ENCODE peak calls at places on chromosomes 4 and X, in four cellular contexts. E is gastrocnemius medialis, P is K562, S is PC-3. B is an unnamed sample.

GRCh38 chr4:128234836-128235235 is 52.8 kb downstream of the PGRMC2 start:
- DNase-seq in E (no peak), P (no peak), S (no peak), B (no peak)

GRCh38 chr4:144646523-144647094 is 653 bp downstream of the HHIP start:
- DNase-seq in E (no peak), P (no peak), S (no peak), B (no peak)

GRCh38 chrX:140572724-140573123 is 67.9 kb upstream of the SOX3 start:
- DNase-seq in E (no peak), P (peak; percentile 14), S (peak; percentile 62), B (no peak)

GRCh38 chr4:42361475-42361874 is 35.8 kb upstream of the SHISA3 start:
- DNase-seq in E (no peak), P (no peak), S (no peak), B (no peak)

GRCh38 chrX:53288173-53288572 is 6.8 kb upstream of the IQSEC2 start:
- DNase-seq in E (peak; percentile 81), P (peak; percentile 58), S (no peak), B (peak; percentile 13)

GRCh38 chrX:143648705-143649104 is 12.8 kb upstream of the SLITRK4 start:
- DNase-seq in E (peak; percentile 14), P (no peak), S (peak; percentile 73), B (no peak)

GRCh38 chr4:101961144-101961543 is 170.6 kb downstream of the BANK1 start:
- DNase-seq in E (no peak), P (no peak), S (no peak), B (no peak)

GRCh38 chrX:103378990-103379389 is 2.7 kb downstream of the BEX3 start:
- DNase-seq in E (no peak), P (no peak), S (no peak), B (no peak)

GRCh38 chr4:174697896-174698295 is 131.2 kb downstream of the GLRA3 start:
- DNase-seq in E (no peak), P (no peak), S (no peak), B (no peak)

GRCh38 chrX:150872773-150873336 is 25.6 kb downstream of the CD99L2 start:
- DNase-seq in E (peak; percentile 86), P (no peak), S (no peak), B (no peak)

GRCh38 chr4:5827108-5828004 is 65.5 kb downstream of the CRMP1 start:
- DNase-seq in E (no peak), P (no peak), S (no peak), B (no peak)

GRCh38 chrX:122418758-122419157 is 765.3 kb upstream of the GRIA3 start:
- DNase-seq in E (no peak), P (no peak), S (no peak), B (no peak)

GRCh38 chrX:75603833-75604232 is 81.0 kb upstream of the ZDHHC15 start:
- DNase-seq in E (no peak), P (peak; percentile 18), S (peak; percentile 43), B (peak; percentile 31)

GRCh38 chr4:61555789-61556188 is 355.7 kb downstream of the ADGRL3 start:
- DNase-seq in E (no peak), P (no peak), S (peak; percentile 71), B (no peak)

GRCh38 chr4:48985976-48986653 is at the start of gene CWH43:
- DNase-seq in E (no peak), P (no peak), S (peak; percentile 61), B (no peak)

GRCh38 chrX:47458528-47458927 is 24.5 kb downstream of the ZNF41 start:
- DNase-seq in E (no peak), P (no peak), S (no peak), B (no peak)

GRCh38 chr4:109547394-109547793 is 12.7 kb upstream of the MCUB start:
- DNase-seq in E (no peak), P (no peak), S (no peak), B (no peak)

GRCh38 chr4:116361782-116362181 is 723.6 kb downstream of the TRAM1L1 start:
- DNase-seq in E (no peak), P (no peak), S (no peak), B (no peak)

GRCh38 chrX:49166914-49167739 is 4.6 kb downstream of the MAGIX start:
- DNase-seq in E (peak; percentile 83), P (peak; percentile 78), S (peak; percentile 61), B (peak; percentile 62)

GRCh38 chr4:107034982-107035710 is 967 bp downstream of the DKK2 start:
- DNase-seq in E (no peak), P (no peak), S (no peak), B (no peak)

GRCh38 chrX:2351999-2352995 is 148.5 kb downstream of the DHRSX start:
- DNase-seq in E (peak; percentile 77), P (peak; percentile 78), S (peak; percentile 68), B (no peak)

GRCh38 chrX:136910565-136911040 is 30.1 kb upstream of the RBMX start:
- DNase-seq in E (no peak), P (no peak), S (peak; percentile 2), B (no peak)

GRCh38 chr4:87910795-87911194 is 64.7 kb upstream of the SPP1 start:
- DNase-seq in E (no peak), P (no peak), S (no peak), B (no peak)

GRCh38 chr4:153573881-153574807 is 108.0 kb downstream of the TMEM131L start:
- DNase-seq in E (peak; percentile 76), P (peak; percentile 48), S (peak; percentile 64), B (peak; percentile 59)

GRCh38 chrX:101659601-101660063 is at the start of gene ARMCX2:
- DNase-seq in E (peak; percentile 21), P (no peak), S (no peak), B (no peak)

GRCh38 chrX:133265331-133265730 is 47.2 kb upstream of the TFDP3 start:
- DNase-seq in E (no peak), P (no peak), S (no peak), B (no peak)

GRCh38 chr4:145734576-145735329 is 54.8 kb downstream of the C4orf51 start:
- DNase-seq in E (peak; percentile 91), P (peak; percentile 2), S (peak; percentile 98), B (no peak)

GRCh38 chr4:2636331-2636730 is 99.9 kb downstream of the FAM193A start:
- DNase-seq in E (no peak), P (no peak), S (peak; percentile 49), B (no peak)

GRCh38 chr4:169557061-169557636 is 55.2 kb downstream of the NEK1 start:
- DNase-seq in E (no peak), P (no peak), S (peak; percentile 67), B (no peak)

GRCh38 chr4:52244103-52244772 is 193.1 kb downstream of the SPATA18 start:
- DNase-seq in E (no peak), P (no peak), S (no peak), B (no peak)

GRCh38 chr4:21625447-21625846 is 323.1 kb downstream of the KCNIP4 start:
- DNase-seq in E (no peak), P (no peak), S (no peak), B (no peak)

GRCh38 chrX:71543316-71543715 is 10.4 kb downstream of the OGT start:
- DNase-seq in E (no peak), P (no peak), S (peak; percentile 95), B (no peak)

GRCh38 chr4:56690393-56690971 is 9.4 kb upstream of the HOPX start:
- DNase-seq in E (no peak), P (peak; percentile 3), S (no peak), B (no peak)

DNA sequence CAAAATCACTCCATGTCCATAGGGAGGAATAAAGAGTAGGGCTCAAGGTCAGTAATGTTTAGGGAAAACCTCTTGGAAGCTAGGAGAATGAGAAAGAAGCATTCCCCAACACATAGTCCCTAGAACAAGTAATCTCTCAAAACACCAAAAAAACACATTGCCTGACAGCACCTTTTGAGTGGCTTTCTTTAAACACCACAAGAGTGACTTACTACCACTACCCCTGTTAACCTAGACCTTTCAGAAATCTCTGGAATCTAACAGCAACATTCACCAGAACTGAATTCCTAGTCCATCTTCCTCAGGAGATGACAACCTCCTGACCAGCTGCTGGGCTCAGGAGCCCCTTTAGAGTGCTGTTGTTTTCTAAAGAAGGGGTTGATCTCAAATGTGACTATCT is 142.2 kb downstream of the SOWAHB start:
- DNase-seq in E (no peak), P (no peak), S (no peak), B (no peak)
- H3K4me1 ChIP-seq in E (no peaks in the 10 kb centered on the region), P (no peaks in the 10 kb centered on the region), S (peaks cover 20% of the 10 kb centered on the region), B (no peaks in the 10 kb centered on the region)

GRCh38 chr4:123405212-123405856 is 8.7 kb downstream of the SPRY1 start:
- DNase-seq in E (no peak), P (no peak), S (no peak), B (no peak)

GRCh38 chr4:123399638-123400358 is 3.2 kb downstream of the SPRY1 start:
- DNase-seq in E (no peak), P (no peak), S (peak; percentile 21), B (no peak)

GRCh38 chr4:123406862-123407261 is 10.3 kb downstream of the SPRY1 start:
- DNase-seq in E (peak; percentile 74), P (no peak), S (no peak), B (no peak)

GRCh38 chr4:123401466-123402175 is 5.0 kb downstream of the SPRY1 start:
- DNase-seq in E (peak; percentile 35), P (no peak), S (no peak), B (no peak)

GRCh38 chr4:123403205-123403604 is 6.6 kb downstream of the SPRY1 start:
- DNase-seq in E (no peak), P (no peak), S (no peak), B (no peak)
- H3K4me3 ChIP-seq in E (peak overlapping the region; percentile 82), P (no peak overlapping the region), S (peak overlapping the region; percentile 83), B (no peak overlapping the region)

DNA sequence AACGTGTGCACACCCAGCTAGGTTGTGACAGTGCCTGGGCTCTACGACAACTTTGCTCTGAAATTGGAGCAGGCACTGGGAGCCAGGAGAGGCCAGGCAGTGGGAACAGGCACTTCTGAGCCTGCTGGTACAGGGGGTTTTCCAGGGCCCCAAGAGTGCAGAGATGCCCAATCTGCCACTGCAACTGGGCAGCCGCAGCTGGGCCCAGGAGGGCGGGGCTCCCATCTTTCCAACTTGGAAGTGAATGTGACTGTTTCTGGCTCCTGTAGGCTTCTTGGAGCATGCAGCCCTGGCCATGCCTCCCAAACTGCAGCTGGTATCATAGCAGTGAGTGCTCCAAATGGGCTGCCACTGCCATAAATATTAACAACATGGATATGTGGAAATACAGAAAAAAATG is 465.1 kb upstream of the PABPC4L start:
- DNase-seq in E (no peak), P (no peak), S (no peak), B (no peak)
- H3K4me1 ChIP-seq in E (no peaks in the 10 kb centered on the region), P (no peaks in the 10 kb centered on the region), S (peaks cover 10% of the 10 kb centered on the region), B (no peaks in the 10 kb centered on the region)

GRCh38 chr4:112861378-112862317 is 187.8 kb upstream of the ANK2 start:
- DNase-seq in E (no peak), P (no peak), S (no peak), B (no peak)
- H3K4me3 ChIP-seq in E (no peak overlapping the region), P (no peak overlapping the region), S (no peak overlapping the region), B (no peak overlapping the region)

B was measured in CD4-positive, alpha-beta memory T cell.